ENCODE peak calls at places on chromosomes 13 and 19, in nine cellular contexts. One of them, this sample, is unnamed.

GRCh38 chr19:45152504-45153338 is 8.1 kb downstream of the NKPD1 start:
- DNase-seq in fibroblast of lung: peak; percentile 50
- DNase-seq in renal cortical epithelial cell: no peak
- DNase-seq in stomach: peak; percentile 58
- DNase-seq in NCI-H510A: no peak
- DNase-seq in H9: peak; percentile 82
- DNase-seq in T-helper 1 cell: no peak
- DNase-seq in NCI-H1092: no peak
- DNase-seq in epithelial cell of prostate: no peak
- DNase-seq in this sample: peak; percentile 15

GRCh38 chr19:47240996-47241918 is 10.3 kb upstream of the BBC3 start:
- DNase-seq in NCI-H510A: peak; percentile 86
- DNase-seq in epithelial cell of prostate: no peak
- DNase-seq in stomach: peak; percentile 89
- DNase-seq in fibroblast of lung: peak; percentile 76
- DNase-seq in H9: peak; percentile 95
- DNase-seq in T-helper 1 cell: peak; percentile 73
- DNase-seq in NCI-H1092: no peak
- DNase-seq in renal cortical epithelial cell: peak; percentile 48
- DNase-seq in this sample: peak; percentile 76

GRCh38 chr13:100550433-100550832 is 38.2 kb downstream of the GGACT start:
- DNase-seq in fibroblast of lung: peak; percentile 52
- DNase-seq in NCI-H510A: no peak
- DNase-seq in T-helper 1 cell: no peak
- DNase-seq in epithelial cell of prostate: no peak
- DNase-seq in stomach: no peak
- DNase-seq in H9: no peak
- DNase-seq in NCI-H1092: no peak
- DNase-seq in renal cortical epithelial cell: no peak
- DNase-seq in this sample: no peak

GRCh38 chr19:45424191-45425058 is 708 bp upstream of the ERCC1 start:
- DNase-seq in fibroblast of lung: peak; percentile 92
- DNase-seq in H9: peak; percentile 86
- DNase-seq in renal cortical epithelial cell: peak; percentile 93
- DNase-seq in stomach: peak; percentile 62
- DNase-seq in NCI-H510A: no peak
- DNase-seq in epithelial cell of prostate: peak; percentile 94
- DNase-seq in T-helper 1 cell: no peak
- DNase-seq in NCI-H1092: no peak
- DNase-seq in this sample: no peak

GRCh38 chr19:13154911-13155471 is 4.8 kb downstream of the IER2 start:
- DNase-seq in epithelial cell of prostate: peak; percentile 61
- DNase-seq in NCI-H510A: peak; percentile 79
- DNase-seq in NCI-H1092: no peak
- DNase-seq in T-helper 1 cell: peak; percentile 72
- DNase-seq in renal cortical epithelial cell: no peak
- DNase-seq in stomach: peak; percentile 92
- DNase-seq in H9: peak; percentile 92
- DNase-seq in fibroblast of lung: peak; percentile 57
- DNase-seq in this sample: peak; percentile 76

GRCh38 chr19:10018219-10018618 is 4.9 kb downstream of the RDH8 start:
- DNase-seq in NCI-H1092: no peak
- DNase-seq in T-helper 1 cell: no peak
- DNase-seq in fibroblast of lung: peak; percentile 36
- DNase-seq in NCI-H510A: no peak
- DNase-seq in stomach: no peak
- DNase-seq in epithelial cell of prostate: no peak
- DNase-seq in renal cortical epithelial cell: no peak
- DNase-seq in H9: no peak
- DNase-seq in this sample: no peak

GRCh38 chr19:10566658-10567410 is 1.0 kb upstream of the KRI1 start:
- DNase-seq in epithelial cell of prostate: no peak
- DNase-seq in NCI-H510A: no peak
- DNase-seq in renal cortical epithelial cell: no peak
- DNase-seq in H9: no peak
- DNase-seq in fibroblast of lung: no peak
- DNase-seq in T-helper 1 cell: no peak
- DNase-seq in stomach: no peak
- DNase-seq in NCI-H1092: no peak
- DNase-seq in this sample: peak; percentile 53

GRCh38 chr19:16441661-16442071 is 30.1 kb downstream of the EPS15L1 start:
- DNase-seq in epithelial cell of prostate: no peak
- DNase-seq in H9: peak; percentile 71
- DNase-seq in NCI-H510A: peak; percentile 26
- DNase-seq in renal cortical epithelial cell: no peak
- DNase-seq in fibroblast of lung: no peak
- DNase-seq in stomach: no peak
- DNase-seq in NCI-H1092: peak; percentile 4
- DNase-seq in T-helper 1 cell: no peak
- DNase-seq in this sample: no peak

GRCh38 chr13:98405107-98405571 is 171.8 kb downstream of the STK24 start:
- DNase-seq in T-helper 1 cell: no peak
- DNase-seq in epithelial cell of prostate: no peak
- DNase-seq in stomach: no peak
- DNase-seq in NCI-H1092: no peak
- DNase-seq in fibroblast of lung: peak; percentile 29
- DNase-seq in NCI-H510A: no peak
- DNase-seq in H9: peak; percentile 65
- DNase-seq in renal cortical epithelial cell: no peak
- DNase-seq in this sample: no peak

This sample was measured in effector CD8-positive, alpha-beta T cell.